ENCODE peak calls at places on chromosomes 13 and 19, in seven cellular contexts. K is cardiac muscle cell; C is lung; N is CD8-positive, alpha-beta T cell; U is tibial nerve; L is Peyer's patch; F is neural progenitor cell. O is an unnamed sample.

GRCh38 chr13:50798923-50799322 is 44.6 kb downstream of the DLEU7 start:
- DNase-seq in F (no peak), N (no peak), C (no peak), L (no peak), K (no peak), U (no peak), O (no peak)

GRCh38 chr13:99406799-99407201 is 94.5 kb upstream of the TM9SF2 start:
- DNase-seq in C (no peak), U (peak; percentile 18), F (no peak), N (no peak), K (no peak), L (no peak), O (no peak)

GRCh38 chr13:66076417-66076816 is 1153.7 kb downstream of the PCDH9 start:
- DNase-seq in L (no peak), K (no peak), U (no peak), F (no peak), N (no peak), C (no peak), O (no peak)

GRCh38 chr13:21361123-21361522 is 98.0 kb downstream of the ZDHHC20 start:
- DNase-seq in F (no peak), C (no peak), N (no peak), U (no peak), K (no peak), L (no peak), O (no peak)

GRCh38 chr13:94298346-94298745 is 181.1 kb downstream of the DCT start:
- DNase-seq in C (no peak), F (no peak), L (no peak), U (no peak), N (no peak), K (no peak), O (no peak)

GRCh38 chr19:19615086-19615485 is 3.4 kb downstream of the PBX4 start:
- DNase-seq in L (no peak), F (no peak), U (no peak), K (no peak), C (no peak), N (no peak), O (no peak)

GRCh38 chr13:48559638-48560320 is 26.9 kb upstream of the RCBTB2 start:
- DNase-seq in N (no peak), C (no peak), L (no peak), K (no peak), U (no peak), F (no peak), O (no peak)

GRCh38 chr13:112486386-112487126 is 101.4 kb downstream of the TUBGCP3 start:
- DNase-seq in N (no peak), F (peak; percentile 4), L (no peak), U (no peak), K (peak; percentile 46), C (no peak), O (no peak)

GRCh38 chr19:19539738-19540703 is 2.0 kb downstream of the CILP2 start:
- DNase-seq in L (peak; percentile 82), N (peak; percentile 42), K (no peak), U (no peak), C (peak; percentile 70), F (peak; percentile 59), O (peak; percentile 45)

GRCh38 chr13:111360452-111360851 is 40.0 kb downstream of the TEX29 start:
- DNase-seq in F (no peak), N (no peak), K (no peak), U (no peak), C (peak; percentile 17), L (no peak), O (no peak)
- TF ChIP-seq CTCF in F (no peak), N (no peak), K (no peak), U (no peak), C (no peak), L (no peak), O (no peak)

DNA sequence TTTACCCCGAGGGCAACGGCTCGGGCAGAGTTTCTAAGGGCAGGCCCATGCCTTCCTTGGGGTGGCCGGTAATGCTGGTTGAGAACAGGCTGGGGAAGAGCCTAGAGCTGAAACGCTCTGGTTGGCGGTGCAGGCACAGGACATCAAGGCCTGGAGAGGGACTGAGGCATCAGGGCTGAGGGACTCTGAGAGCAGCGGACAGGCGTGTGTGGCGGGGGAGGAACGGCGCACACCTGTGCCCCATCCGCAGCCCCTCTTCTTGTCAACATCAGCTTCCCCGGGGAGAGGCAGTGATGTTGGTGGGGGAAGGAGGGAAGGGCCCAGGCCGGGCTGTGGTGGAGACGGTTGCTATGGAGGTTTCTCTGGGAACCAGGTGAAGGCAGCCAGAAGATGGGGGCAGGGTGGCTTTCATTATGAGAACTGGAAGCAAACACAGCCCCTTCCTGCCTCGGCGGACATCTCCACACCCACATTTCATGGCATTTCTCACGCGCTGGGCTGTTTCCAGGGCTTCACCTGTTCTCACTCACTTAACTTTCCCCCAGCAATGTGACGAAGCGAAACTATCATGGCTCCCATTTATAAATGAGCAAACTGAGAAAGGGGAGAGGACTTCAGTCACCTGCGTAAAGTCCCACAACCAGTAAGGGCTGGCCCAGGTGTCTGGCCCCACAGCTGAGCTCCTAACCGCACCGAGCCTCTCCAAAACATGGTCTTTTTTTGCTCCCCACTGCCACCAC is 8.2 kb upstream of the ATF5 start:
- DNase-seq in F (no peak), C (no peak), L (no peak), N (no peak), U (no peak), K (no peak), O (no peak)
- H3K27ac ChIP-seq in F (no peak overlapping the region), C (no peak overlapping the region), L (no peak overlapping the region), N (no peak overlapping the region), U (no peak overlapping the region), K (no peak overlapping the region), O (no peak overlapping the region)

GRCh38 chr13:52026246-52026626 is 1.7 kb downstream of the UTP14C start:
- DNase-seq in F (no peak), C (no peak), U (no peak), N (no peak), K (no peak), L (no peak), O (no peak)

GRCh38 chr13:52025475-52026245 is 1.2 kb downstream of the UTP14C start:
- DNase-seq in L (no peak), U (no peak), C (no peak), K (no peak), F (no peak), N (no peak), O (no peak)

GRCh38 chr13:52022355-52022754 is 2.1 kb upstream of the UTP14C start:
- DNase-seq in U (no peak), N (no peak), L (no peak), K (no peak), F (no peak), C (no peak), O (no peak)

GRCh38 chr13:52027832-52028231 is 3.3 kb downstream of the UTP14C start:
- DNase-seq in F (no peak), C (no peak), U (no peak), K (no peak), L (no peak), N (no peak), O (no peak)

GRCh38 chr13:52024481-52024880 is at the start of gene UTP14C:
- DNase-seq in K (no peak), U (no peak), F (no peak), L (no peak), N (no peak), C (no peak), O (no peak)
- H3K36me3 ChIP-seq in K (peaks cover 29% of the 10 kb centered on the region), U (no peaks in the 10 kb centered on the region), F (peaks cover 41% of the 10 kb centered on the region), L (no peaks in the 10 kb centered on the region), N (peaks cover 20% of the 10 kb centered on the region), C (peaks cover 20% of the 10 kb centered on the region), O (peaks cover 88% of the 10 kb centered on the region)

DNA sequence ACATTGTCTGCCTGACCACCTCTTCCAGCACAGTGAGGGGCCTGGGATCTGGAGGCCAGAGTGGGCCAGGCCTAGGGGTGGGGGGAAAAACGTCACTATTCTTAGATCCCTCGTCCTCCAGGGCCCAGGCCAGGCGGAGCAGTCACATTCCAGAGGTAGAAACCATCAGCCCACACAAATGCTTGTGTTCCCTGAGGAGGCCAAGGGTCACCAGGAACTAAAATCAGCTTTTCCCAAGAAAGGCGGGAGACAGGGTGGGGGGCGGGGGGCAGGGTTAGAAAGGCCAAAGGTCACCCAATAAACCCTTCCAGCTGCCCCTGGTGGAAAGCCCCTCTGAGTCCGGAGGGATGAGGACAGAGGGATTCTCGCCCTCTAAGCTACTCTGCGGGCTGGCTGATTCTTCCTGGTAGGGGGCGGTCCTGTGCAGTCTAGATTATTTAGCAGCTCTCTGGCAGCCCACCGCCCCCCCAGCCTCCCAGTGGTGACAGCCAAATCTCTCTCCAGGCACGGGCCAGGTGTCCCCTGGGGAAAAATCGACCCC is 23.5 kb upstream of the CCL25 start:
- DNase-seq in F (peak; percentile 98), L (no peak), C (no peak), U (no peak), K (peak; percentile 65), N (no peak), O (no peak)
- TF ChIP-seq CTCF in F (peak; percentile 41), L (no peak), C (no peak), U (no peak), K (no peak), N (no peak), O (no peak)

GRCh38 chr13:60448907-60449510 is 52.0 kb downstream of the TDRD3 start:
- DNase-seq in N (no peak), C (no peak), F (peak; percentile 46), L (no peak), U (peak; percentile 70), K (peak; percentile 50), O (peak; percentile 24)
- H3K27ac ChIP-seq in N (no peak overlapping the region), C (no peak overlapping the region), F (no peak overlapping the region), L (no peak overlapping the region), U (no peak overlapping the region), K (no peak overlapping the region), O (no peak overlapping the region)

DNA sequence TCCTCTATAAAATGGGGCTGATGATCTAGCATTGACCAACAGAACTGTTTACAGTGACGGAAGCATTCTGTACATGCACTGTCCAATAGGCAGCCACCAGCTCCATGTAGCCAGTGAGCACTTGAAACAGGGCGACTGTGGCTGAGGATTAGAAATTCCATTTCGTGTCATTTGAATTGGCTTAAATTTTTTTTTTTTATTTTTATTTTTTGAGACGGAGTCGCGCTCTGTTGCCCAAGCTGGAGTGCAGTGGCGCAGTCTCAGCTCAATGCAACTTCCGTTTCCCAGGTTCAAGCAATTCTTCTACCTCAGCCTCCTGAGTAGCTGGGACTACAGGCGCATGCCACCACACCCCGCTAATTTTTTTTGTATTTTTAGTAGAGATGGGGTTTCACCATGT is 3.0 kb downstream of the PRKCG start:
- DNase-seq in K (no peak), N (no peak), F (no peak), L (no peak), U (no peak), C (no peak), O (no peak)
- H3K36me3 ChIP-seq in K (no peaks in the 10 kb centered on the region), N (no peaks in the 10 kb centered on the region), F (no peaks in the 10 kb centered on the region), L (no peaks in the 10 kb centered on the region), U (no peaks in the 10 kb centered on the region), C (no peaks in the 10 kb centered on the region), O (no peaks in the 10 kb centered on the region)

GRCh38 chr19:906480-906879 is 6.5 kb downstream of the R3HDM4 start:
- DNase-seq in U (no peak), F (no peak), L (no peak), C (no peak), K (no peak), N (no peak), O (no peak)
- TF ChIP-seq CTCF in U (no peak), F (no peak), L (no peak), C (no peak), K (no peak), N (no peak), O (no peak)

GRCh38 chr19:41457241-41457640 is 14.3 kb downstream of the ERICH4 start:
- DNase-seq in F (no peak), L (no peak), N (no peak), K (no peak), U (no peak), C (no peak), O (no peak)
- H3K27ac ChIP-seq in F (no peak overlapping the region), L (no peak overlapping the region), N (no peak overlapping the region), K (no peak overlapping the region), U (no peak overlapping the region), C (no peak overlapping the region), O (peak overlapping the region; percentile 73)

GRCh38 chr19:55694656-55695491 is 19.8 kb downstream of the EPN1 start:
- DNase-seq in N (no peak), F (no peak), C (no peak), L (no peak), U (no peak), K (no peak), O (no peak)
- H3K36me3 ChIP-seq in N (peaks cover 17% of the 10 kb centered on the region), F (no peaks in the 10 kb centered on the region), C (peaks cover 83% of the 10 kb centered on the region), L (peaks cover 3% of the 10 kb centered on the region), U (peaks cover 27% of the 10 kb centered on the region), K (peaks cover 11% of the 10 kb centered on the region), O (peaks cover 24% of the 10 kb centered on the region)

O was measured in heart right ventricle.